ENCODE peak calls at places on chromosomes 3 and 15, in nine cellular contexts. W, A, V, K, O, P, B, I and N are unnamed samples.

GRCh38 chr3:154025007-154025406 is 96.2 kb upstream of the ARHGEF26 start:
- DNase-seq in W (no peak), A (no peak), V (no peak), K (no peak), O (no peak), P (no peak), B (no peak), I (no peak), N (no peak)

GRCh38 chr15:77904901-77905300 is 172.6 kb downstream of the TBC1D2B start:
- DNase-seq in W (no peak), A (no peak), V (no peak), K (no peak), O (no peak), P (no peak), B (no peak), I (no peak), N (no peak)

GRCh38 chr15:83698294-83698693 is 44.4 kb downstream of the ADAMTSL3 start:
- DNase-seq in W (no peak), A (peak), V (no peak), K (peak), O (peak), P (peak), B (no peak), I (no peak), N (peak)

GRCh38 chr3:155519081-155519480 is 225.6 kb upstream of the STRIT1 start:
- DNase-seq in W (no peak), A (no peak), V (no peak), K (no peak), O (no peak), P (no peak), B (no peak), I (peak), N (no peak)

GRCh38 chr15:40470423-40471104 is at the start of gene CHST14:
- DNase-seq in W (peak), A (peak), V (no peak), K (peak), O (peak), P (peak), B (peak), I (no peak), N (no peak)

GRCh38 chr3:196169836-196170240 is 41.4 kb downstream of the ZDHHC19 start:
- DNase-seq in W (no peak), A (peak), V (no peak), K (no peak), O (no peak), P (no peak), B (no peak), I (no peak), N (no peak)

GRCh38 chr3:99242271-99242670 is 340.8 kb upstream of the DCBLD2 start:
- DNase-seq in W (no peak), A (no peak), V (no peak), K (no peak), O (no peak), P (no peak), B (no peak), I (no peak), N (no peak)

GRCh38 chr15:92614301-92614700 is 41.3 kb downstream of the FAM174B start:
- DNase-seq in W (no peak), A (no peak), V (no peak), K (no peak), O (no peak), P (no peak), B (no peak), I (peak), N (no peak)

GRCh38 chr15:78167227-78167888 is 18.2 kb downstream of the IDH3A start:
- DNase-seq in W (peak), A (no peak), V (no peak), K (no peak), O (no peak), P (no peak), B (no peak), I (no peak), N (no peak)

GRCh38 chr3:151974067-151974466 is 100.6 kb downstream of the SUCNR1 start:
- DNase-seq in W (no peak), A (no peak), V (no peak), K (no peak), O (peak), P (no peak), B (no peak), I (no peak), N (no peak)

GRCh38 chr15:40743921-40744809 is 10.9 kb downstream of the RMDN3 start:
- DNase-seq in W (peak), A (no peak), V (no peak), K (no peak), O (peak), P (no peak), B (peak), I (no peak), N (peak)

GRCh38 chr15:74206801-74207281 is 4.3 kb upstream of the STRA6 start:
- DNase-seq in W (no peak), A (no peak), V (no peak), K (peak), O (no peak), P (no peak), B (no peak), I (no peak), N (no peak)

GRCh38 chr15:31001702-31002101 is 10.3 kb upstream of the MTMR10 start:
- DNase-seq in W (no peak), A (no peak), V (no peak), K (no peak), O (no peak), P (no peak), B (no peak), I (no peak), N (no peak)

GRCh38 chr15:29942144-29942543 is 119.9 kb upstream of the TJP1 start:
- DNase-seq in W (no peak), A (no peak), V (no peak), K (no peak), O (no peak), P (no peak), B (no peak), I (no peak), N (no peak)

GRCh38 chr3:149512073-149512782 is 37.7 kb downstream of the TM4SF4 start:
- DNase-seq in W (peak), A (peak), V (peak), K (peak), O (peak), P (peak), B (no peak), I (peak), N (no peak)

GRCh38 chr3:111801697-111802655 is 57.1 kb upstream of the PHLDB2 start:
- DNase-seq in W (no peak), A (no peak), V (peak), K (peak), O (peak), P (no peak), B (no peak), I (no peak), N (peak)

GRCh38 chr15:74240897-74241614 is 4.9 kb downstream of the CCDC33 start:
- DNase-seq in W (no peak), A (no peak), V (no peak), K (no peak), O (no peak), P (no peak), B (no peak), I (no peak), N (no peak)

GRCh38 chr3:105867690-105868449 is 942 bp downstream of the CBLB start:
- DNase-seq in W (no peak), A (no peak), V (no peak), K (no peak), O (peak), P (no peak), B (peak), I (peak), N (no peak)

GRCh38 chr3:125443923-125444322 is 68.8 kb upstream of the ZNF148 start:
- DNase-seq in W (no peak), A (no peak), V (no peak), K (no peak), O (peak), P (no peak), B (no peak), I (no peak), N (peak)

GRCh38 chr3:45664558-45664957 is 24.6 kb upstream of the SACM1L start:
- DNase-seq in W (peak), A (no peak), V (no peak), K (no peak), O (no peak), P (peak), B (peak), I (no peak), N (no peak)

GRCh38 chr15:69074011-69074842 is 59.7 kb downstream of the NOX5 start:
- DNase-seq in W (no peak), A (peak), V (peak), K (peak), O (peak), P (peak), B (no peak), I (no peak), N (no peak)

GRCh38 chr15:31338879-31339557 is 12.4 kb downstream of the KLF13 start:
- DNase-seq in W (peak), A (peak), V (no peak), K (no peak), O (peak), P (peak), B (no peak), I (no peak), N (no peak)

GRCh38 chr3:30546934-30547333 is 59.5 kb upstream of the TGFBR2 start:
- DNase-seq in W (no peak), A (no peak), V (no peak), K (no peak), O (no peak), P (no peak), B (no peak), I (no peak), N (no peak)

GRCh38 chr15:37014137-37014536 is 86.2 kb downstream of the MEIS2 start:
- DNase-seq in W (no peak), A (no peak), V (no peak), K (no peak), O (no peak), P (no peak), B (no peak), I (no peak), N (no peak)

GRCh38 chr15:80494311-80494710 is 90.1 kb downstream of the ARNT2 start:
- DNase-seq in W (no peak), A (no peak), V (no peak), K (no peak), O (peak), P (no peak), B (no peak), I (no peak), N (no peak)

GRCh38 chr3:49174586-49174985 is 3.2 kb downstream of the KLHDC8B start:
- DNase-seq in W (no peak), A (no peak), V (no peak), K (no peak), O (no peak), P (no peak), B (no peak), I (no peak), N (no peak)

GRCh38 chr3:79257811-79258210 is 510.0 kb downstream of the ROBO1 start:
- DNase-seq in W (no peak), A (no peak), V (no peak), K (no peak), O (no peak), P (no peak), B (no peak), I (no peak), N (no peak)

GRCh38 chr3:153130312-153130977 is 31.6 kb upstream of the RAP2B start:
- DNase-seq in W (no peak), A (no peak), V (peak), K (no peak), O (peak), P (no peak), B (no peak), I (no peak), N (no peak)

GRCh38 chr3:72976182-72976825 is 20.3 kb upstream of the PPP4R2 start:
- DNase-seq in W (no peak), A (no peak), V (no peak), K (no peak), O (peak), P (no peak), B (no peak), I (no peak), N (no peak)

GRCh38 chr3:12536423-12536822 is 8.9 kb downstream of the MKRN2OS start:
- DNase-seq in W (no peak), A (no peak), V (no peak), K (no peak), O (peak), P (no peak), B (no peak), I (no peak), N (no peak)